ENCODE peak calls at places on chromosomes 2 and 18, in seven cellular contexts. One of them, this sample, is unnamed.

GRCh38 chr2:180907731-180908130 is 72.7 kb upstream of the UBE2E3 start:
- DNase-seq in suprapubic skin: no peak
- DNase-seq in prostate gland: no peak
- DNase-seq in upper lobe of left lung: no peak
- DNase-seq in H1: no peak
- DNase-seq in sigmoid colon: no peak
- DNase-seq in esophagus muscularis mucosa: no peak
- DNase-seq in this sample: no peak

GRCh38 chr2:25365241-25365640 is 23.5 kb upstream of the DNMT3A start:
- DNase-seq in H1: no peak
- DNase-seq in suprapubic skin: no peak
- DNase-seq in upper lobe of left lung: no peak
- DNase-seq in prostate gland: no peak
- DNase-seq in sigmoid colon: no peak
- DNase-seq in esophagus muscularis mucosa: no peak
- DNase-seq in this sample: peak; percentile 51

GRCh38 chr2:47014564-47015051 is 99.0 kb upstream of the MCFD2 start:
- DNase-seq in upper lobe of left lung: no peak
- DNase-seq in suprapubic skin: no peak
- DNase-seq in sigmoid colon: no peak
- DNase-seq in H1: no peak
- DNase-seq in esophagus muscularis mucosa: no peak
- DNase-seq in prostate gland: peak; percentile 13
- DNase-seq in this sample: no peak

GRCh38 chr2:50084086-50084843 is 930.0 kb upstream of the FSHR start:
- DNase-seq in sigmoid colon: no peak
- DNase-seq in esophagus muscularis mucosa: no peak
- DNase-seq in prostate gland: no peak
- DNase-seq in H1: no peak
- DNase-seq in suprapubic skin: no peak
- DNase-seq in upper lobe of left lung: no peak
- DNase-seq in this sample: no peak

GRCh38 chr18:27595121-27595848 is 410.2 kb upstream of the CHST9 start:
- DNase-seq in upper lobe of left lung: no peak
- DNase-seq in esophagus muscularis mucosa: no peak
- DNase-seq in prostate gland: no peak
- DNase-seq in suprapubic skin: no peak
- DNase-seq in sigmoid colon: no peak
- DNase-seq in H1: no peak
- DNase-seq in this sample: no peak

GRCh38 chr2:61328707-61329251 is 142.1 kb downstream of the USP34 start:
- DNase-seq in sigmoid colon: no peak
- DNase-seq in upper lobe of left lung: peak; percentile 67
- DNase-seq in H1: no peak
- DNase-seq in suprapubic skin: no peak
- DNase-seq in esophagus muscularis mucosa: no peak
- DNase-seq in prostate gland: no peak
- DNase-seq in this sample: no peak

GRCh38 chr2:118010470-118010869 is 3.4 kb downstream of the CCDC93 start:
- DNase-seq in upper lobe of left lung: no peak
- DNase-seq in suprapubic skin: no peak
- DNase-seq in sigmoid colon: no peak
- DNase-seq in H1: no peak
- DNase-seq in esophagus muscularis mucosa: no peak
- DNase-seq in prostate gland: no peak
- DNase-seq in this sample: no peak

GRCh38 chr18:54154231-54154630 is 70.2 kb downstream of the MBD2 start:
- DNase-seq in esophagus muscularis mucosa: no peak
- DNase-seq in prostate gland: no peak
- DNase-seq in sigmoid colon: no peak
- DNase-seq in upper lobe of left lung: no peak
- DNase-seq in H1: no peak
- DNase-seq in suprapubic skin: no peak
- DNase-seq in this sample: no peak

GRCh38 chr2:196289000-196289399 is 117.6 kb upstream of the STK17B start:
- DNase-seq in H1: no peak
- DNase-seq in esophagus muscularis mucosa: no peak
- DNase-seq in prostate gland: no peak
- DNase-seq in upper lobe of left lung: no peak
- DNase-seq in suprapubic skin: no peak
- DNase-seq in sigmoid colon: no peak
- DNase-seq in this sample: no peak

GRCh38 chr18:59837586-59837985 is 62.2 kb upstream of the PMAIP1 start:
- DNase-seq in H1: no peak
- DNase-seq in suprapubic skin: no peak
- DNase-seq in esophagus muscularis mucosa: no peak
- DNase-seq in upper lobe of left lung: peak; percentile 37
- DNase-seq in prostate gland: peak; percentile 25
- DNase-seq in sigmoid colon: no peak
- DNase-seq in this sample: no peak

GRCh38 chr2:71458413-71459083 is 5.2 kb downstream of the DYSF start:
- DNase-seq in sigmoid colon: no peak
- DNase-seq in suprapubic skin: no peak
- DNase-seq in prostate gland: no peak
- DNase-seq in esophagus muscularis mucosa: peak; percentile 91
- DNase-seq in upper lobe of left lung: no peak
- DNase-seq in H1: peak; percentile 29
- DNase-seq in this sample: no peak

GRCh38 chr2:75489682-75490180 is 71.0 kb downstream of the EVA1A start:
- DNase-seq in H1: no peak
- DNase-seq in esophagus muscularis mucosa: no peak
- DNase-seq in suprapubic skin: no peak
- DNase-seq in sigmoid colon: no peak
- DNase-seq in prostate gland: no peak
- DNase-seq in upper lobe of left lung: no peak
- DNase-seq in this sample: no peak

DNA sequence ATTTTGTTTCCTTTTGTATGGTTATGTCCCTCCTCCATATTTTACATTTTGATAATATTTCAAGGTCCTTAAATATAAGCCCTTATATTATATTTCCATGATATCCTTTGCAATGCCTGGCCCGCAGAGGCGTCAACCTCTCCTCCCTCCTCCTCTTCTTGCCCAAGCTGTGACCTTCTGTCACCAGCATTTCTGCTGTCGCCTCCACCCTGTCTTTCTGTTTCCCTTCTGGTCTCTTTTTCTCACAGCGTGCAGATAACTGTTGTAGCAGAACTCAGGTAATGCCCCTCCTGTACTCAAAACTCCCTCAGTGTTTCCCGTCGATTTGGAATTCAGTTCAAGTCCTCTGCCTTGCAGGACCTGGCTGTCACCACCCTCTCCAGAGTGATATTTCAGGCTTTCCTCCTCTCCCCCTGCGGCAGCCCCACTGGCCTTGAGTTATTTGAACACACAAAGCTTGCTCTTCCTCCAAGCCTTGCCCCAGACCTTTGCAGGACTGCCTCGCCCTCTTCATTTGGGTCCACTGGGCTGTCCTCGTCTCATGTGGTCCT is 709.3 kb downstream of the DCDC2C start:
- DNase-seq in suprapubic skin: no peak
- DNase-seq in H1: no peak
- DNase-seq in esophagus muscularis mucosa: no peak
- DNase-seq in sigmoid colon: no peak
- DNase-seq in upper lobe of left lung: no peak
- DNase-seq in prostate gland: no peak
- DNase-seq in this sample: no peak
- H3K9me3 ChIP-seq in suprapubic skin: no peaks in the 10 kb centered on the region
- H3K9me3 ChIP-seq in H1: no peaks in the 10 kb centered on the region
- H3K9me3 ChIP-seq in esophagus muscularis mucosa: no peaks in the 10 kb centered on the region
- H3K9me3 ChIP-seq in sigmoid colon: no peaks in the 10 kb centered on the region
- H3K9me3 ChIP-seq in upper lobe of left lung: no peaks in the 10 kb centered on the region
- H3K9me3 ChIP-seq in prostate gland: no peaks in the 10 kb centered on the region
- H3K9me3 ChIP-seq in this sample: peaks cover 11% of the 10 kb centered on the region

GRCh38 chr2:172311921-172312345 is 115.5 kb upstream of the ITGA6 start:
- DNase-seq in esophagus muscularis mucosa: no peak
- DNase-seq in suprapubic skin: no peak
- DNase-seq in H1: no peak
- DNase-seq in upper lobe of left lung: no peak
- DNase-seq in sigmoid colon: no peak
- DNase-seq in prostate gland: peak; percentile 28
- DNase-seq in this sample: no peak
- TF ChIP-seq POLR2AphosphoS5 in esophagus muscularis mucosa: peak; percentile 51
- TF ChIP-seq POLR2AphosphoS5 in suprapubic skin: no peak
- TF ChIP-seq POLR2AphosphoS5 in H1: no peak
- TF ChIP-seq POLR2AphosphoS5 in upper lobe of left lung: peak; percentile 58
- TF ChIP-seq POLR2AphosphoS5 in sigmoid colon: peak; percentile 63
- TF ChIP-seq POLR2AphosphoS5 in prostate gland: no peak
- TF ChIP-seq POLR2AphosphoS5 in this sample: no peak

GRCh38 chr2:85648619-85649018 is 19.4 kb downstream of the SFTPB start:
- DNase-seq in H1: no peak
- DNase-seq in suprapubic skin: no peak
- DNase-seq in sigmoid colon: no peak
- DNase-seq in prostate gland: no peak
- DNase-seq in upper lobe of left lung: no peak
- DNase-seq in esophagus muscularis mucosa: no peak
- DNase-seq in this sample: no peak
- H3K36me3 ChIP-seq in H1: peaks cover 59% of the 10 kb centered on the region
- H3K36me3 ChIP-seq in suprapubic skin: peaks cover 89% of the 10 kb centered on the region
- H3K36me3 ChIP-seq in sigmoid colon: peaks cover 94% of the 10 kb centered on the region
- H3K36me3 ChIP-seq in prostate gland: peaks cover 5% of the 10 kb centered on the region
- H3K36me3 ChIP-seq in upper lobe of left lung: peaks cover 20% of the 10 kb centered on the region
- H3K36me3 ChIP-seq in esophagus muscularis mucosa: peaks cover 66% of the 10 kb centered on the region
- H3K36me3 ChIP-seq in this sample: peaks cover 94% of the 10 kb centered on the region

GRCh38 chr18:58116815-58117214 is 72.8 kb downstream of the NEDD4L start:
- DNase-seq in sigmoid colon: no peak
- DNase-seq in upper lobe of left lung: no peak
- DNase-seq in esophagus muscularis mucosa: no peak
- DNase-seq in H1: no peak
- DNase-seq in suprapubic skin: no peak
- DNase-seq in prostate gland: no peak
- DNase-seq in this sample: no peak
- H3K9me3 ChIP-seq in sigmoid colon: no peaks in the 10 kb centered on the region
- H3K9me3 ChIP-seq in upper lobe of left lung: no peaks in the 10 kb centered on the region
- H3K9me3 ChIP-seq in esophagus muscularis mucosa: no peaks in the 10 kb centered on the region
- H3K9me3 ChIP-seq in H1: no peaks in the 10 kb centered on the region
- H3K9me3 ChIP-seq in suprapubic skin: no peaks in the 10 kb centered on the region
- H3K9me3 ChIP-seq in prostate gland: no peaks in the 10 kb centered on the region
- H3K9me3 ChIP-seq in this sample: no peaks in the 10 kb centered on the region

This sample was measured in spleen.